ENCODE peak calls at places on chromosomes 16 and 17, in nine cellular contexts. One of them, this sample, is unnamed.
A peak's percentile ranks its signal among the peaks of the same experiment; 100 is the strongest.

GRCh38 chr16:11439790-11440656 is 94.8 kb downstream of the RMI2 start:
- DNase-seq in psoas muscle: no peak
- DNase-seq in CD4-positive, CD25-positive, alpha-beta regulatory T cell: no peak
- DNase-seq in transverse colon: no peak
- DNase-seq in esophagus muscularis mucosa: no peak
- DNase-seq in foreskin fibroblast: no peak
- DNase-seq in fibroblast of mammary gland: no peak
- DNase-seq in GM06990: no peak
- DNase-seq in lung: no peak
- DNase-seq in this sample: no peak

GRCh38 chr16:86566601-86566965 is at the start of gene FOXC2:
- DNase-seq in psoas muscle: peak; percentile 84
- DNase-seq in CD4-positive, CD25-positive, alpha-beta regulatory T cell: peak; percentile 19
- DNase-seq in transverse colon: peak; percentile 54
- DNase-seq in esophagus muscularis mucosa: no peak
- DNase-seq in foreskin fibroblast: peak; percentile 99
- DNase-seq in fibroblast of mammary gland: peak; percentile 94
- DNase-seq in GM06990: no peak
- DNase-seq in lung: peak; percentile 67
- DNase-seq in this sample: peak; percentile 53

GRCh38 chr16:79842197-79842596 is 241.7 kb upstream of the MAF start:
- DNase-seq in psoas muscle: no peak
- DNase-seq in CD4-positive, CD25-positive, alpha-beta regulatory T cell: no peak
- DNase-seq in transverse colon: no peak
- DNase-seq in esophagus muscularis mucosa: no peak
- DNase-seq in foreskin fibroblast: no peak
- DNase-seq in fibroblast of mammary gland: no peak
- DNase-seq in GM06990: no peak
- DNase-seq in lung: no peak
- DNase-seq in this sample: no peak

GRCh38 chr17:55417411-55418268 is 4.0 kb downstream of the MMD start:
- DNase-seq in psoas muscle: no peak
- DNase-seq in CD4-positive, CD25-positive, alpha-beta regulatory T cell: no peak
- DNase-seq in transverse colon: no peak
- DNase-seq in esophagus muscularis mucosa: no peak
- DNase-seq in foreskin fibroblast: no peak
- DNase-seq in fibroblast of mammary gland: no peak
- DNase-seq in GM06990: no peak
- DNase-seq in lung: no peak
- DNase-seq in this sample: no peak

GRCh38 chr17:80220709-80221215 is 535 bp downstream of the SLC26A11 start:
- DNase-seq in psoas muscle: no peak
- DNase-seq in CD4-positive, CD25-positive, alpha-beta regulatory T cell: no peak
- DNase-seq in transverse colon: peak; percentile 23
- DNase-seq in esophagus muscularis mucosa: no peak
- DNase-seq in foreskin fibroblast: peak; percentile 52
- DNase-seq in fibroblast of mammary gland: no peak
- DNase-seq in GM06990: no peak
- DNase-seq in lung: no peak
- DNase-seq in this sample: no peak

GRCh38 chr16:48308535-48308934 is 61.2 kb upstream of the ABCC11 start:
- DNase-seq in psoas muscle: no peak
- DNase-seq in CD4-positive, CD25-positive, alpha-beta regulatory T cell: no peak
- DNase-seq in transverse colon: no peak
- DNase-seq in esophagus muscularis mucosa: no peak
- DNase-seq in foreskin fibroblast: no peak
- DNase-seq in fibroblast of mammary gland: no peak
- DNase-seq in GM06990: no peak
- DNase-seq in lung: no peak
- DNase-seq in this sample: no peak

GRCh38 chr17:29131814-29132682 is 48.1 kb downstream of the MYO18A start:
- DNase-seq in psoas muscle: no peak
- DNase-seq in CD4-positive, CD25-positive, alpha-beta regulatory T cell: no peak
- DNase-seq in transverse colon: no peak
- DNase-seq in esophagus muscularis mucosa: no peak
- DNase-seq in foreskin fibroblast: peak; percentile 97
- DNase-seq in fibroblast of mammary gland: peak; percentile 96
- DNase-seq in GM06990: no peak
- DNase-seq in lung: no peak
- DNase-seq in this sample: peak; percentile 78

GRCh38 chr17:7557825-7558543 is 566 bp upstream of the TNFSF13 start:
- DNase-seq in psoas muscle: peak; percentile 91
- DNase-seq in CD4-positive, CD25-positive, alpha-beta regulatory T cell: no peak
- DNase-seq in transverse colon: peak; percentile 94
- DNase-seq in esophagus muscularis mucosa: peak; percentile 96
- DNase-seq in foreskin fibroblast: peak; percentile 66
- DNase-seq in fibroblast of mammary gland: peak; percentile 64
- DNase-seq in GM06990: peak; percentile 73
- DNase-seq in lung: peak; percentile 93
- DNase-seq in this sample: no peak

GRCh38 chr17:77234695-77235094 is 93.9 kb downstream of the SEC14L1 start:
- DNase-seq in psoas muscle: no peak
- DNase-seq in CD4-positive, CD25-positive, alpha-beta regulatory T cell: no peak
- DNase-seq in transverse colon: no peak
- DNase-seq in esophagus muscularis mucosa: no peak
- DNase-seq in foreskin fibroblast: no peak
- DNase-seq in fibroblast of mammary gland: no peak
- DNase-seq in GM06990: no peak
- DNase-seq in lung: no peak
- DNase-seq in this sample: no peak

GRCh38 chr17:77237232-77238008 is 96.7 kb downstream of the SEC14L1 start:
- DNase-seq in psoas muscle: no peak
- DNase-seq in CD4-positive, CD25-positive, alpha-beta regulatory T cell: no peak
- DNase-seq in transverse colon: no peak
- DNase-seq in esophagus muscularis mucosa: no peak
- DNase-seq in foreskin fibroblast: no peak
- DNase-seq in fibroblast of mammary gland: no peak
- DNase-seq in GM06990: no peak
- DNase-seq in lung: no peak
- DNase-seq in this sample: no peak

GRCh38 chr17:77233635-77234334 is 93.0 kb downstream of the SEC14L1 start:
- DNase-seq in psoas muscle: no peak
- DNase-seq in CD4-positive, CD25-positive, alpha-beta regulatory T cell: no peak
- DNase-seq in transverse colon: peak; percentile 33
- DNase-seq in esophagus muscularis mucosa: no peak
- DNase-seq in foreskin fibroblast: peak; percentile 72
- DNase-seq in fibroblast of mammary gland: peak; percentile 94
- DNase-seq in GM06990: peak; percentile 78
- DNase-seq in lung: no peak
- DNase-seq in this sample: no peak

GRCh38 chr17:77233127-77233526 is 92.4 kb downstream of the SEC14L1 start:
- DNase-seq in psoas muscle: no peak
- DNase-seq in CD4-positive, CD25-positive, alpha-beta regulatory T cell: no peak
- DNase-seq in transverse colon: no peak
- DNase-seq in esophagus muscularis mucosa: no peak
- DNase-seq in foreskin fibroblast: no peak
- DNase-seq in fibroblast of mammary gland: no peak
- DNase-seq in GM06990: no peak
- DNase-seq in lung: no peak
- DNase-seq in this sample: no peak

DNA sequence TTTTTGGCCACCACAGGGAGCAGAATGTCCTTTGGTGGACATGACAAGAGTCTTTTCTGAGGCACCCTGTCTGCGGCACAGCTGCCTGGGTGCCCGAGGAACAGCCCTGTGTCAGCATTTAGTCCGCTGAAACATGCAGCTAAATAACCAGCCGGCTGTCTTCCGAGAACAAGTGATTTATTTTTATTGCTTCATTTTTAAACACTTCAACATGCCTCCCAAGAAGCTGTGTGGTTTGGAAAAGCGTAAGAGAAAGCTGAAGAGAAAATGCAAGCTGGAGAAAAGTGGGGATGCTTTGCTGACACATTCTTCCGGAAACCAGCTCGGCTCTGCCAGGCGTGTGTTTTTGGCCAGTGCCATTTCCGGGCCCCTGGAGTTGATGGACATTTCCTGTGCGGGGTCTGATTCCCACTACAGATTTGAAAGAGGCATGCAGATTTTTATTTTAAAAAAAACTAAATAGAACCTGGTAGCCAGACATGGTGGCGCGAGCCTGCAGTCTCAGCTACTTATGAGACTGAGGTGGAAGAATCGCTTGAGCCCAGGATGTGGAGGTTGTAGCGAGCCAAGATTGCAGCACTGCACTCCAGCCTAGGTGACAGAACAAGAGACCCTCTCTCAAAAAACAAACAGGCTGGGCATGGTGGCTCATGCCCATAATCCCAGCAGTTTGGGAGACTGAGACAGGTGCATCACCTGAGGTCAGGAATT is 94.8 kb downstream of the SEC14L1 start:
- DNase-seq in psoas muscle: peak; percentile 68
- DNase-seq in CD4-positive, CD25-positive, alpha-beta regulatory T cell: no peak
- DNase-seq in transverse colon: no peak
- DNase-seq in esophagus muscularis mucosa: peak; percentile 96
- DNase-seq in foreskin fibroblast: peak; percentile 79
- DNase-seq in fibroblast of mammary gland: peak; percentile 87
- DNase-seq in GM06990: no peak
- DNase-seq in lung: peak; percentile 56
- DNase-seq in this sample: peak; percentile 59
- H3K4me3 ChIP-seq in psoas muscle: peak overlapping the region; percentile 30
- H3K4me3 ChIP-seq in CD4-positive, CD25-positive, alpha-beta regulatory T cell: peak overlapping the region; percentile 50
- H3K4me3 ChIP-seq in transverse colon: no peak overlapping the region
- H3K4me3 ChIP-seq in esophagus muscularis mucosa: peak overlapping the region; percentile 35
- H3K4me3 ChIP-seq in foreskin fibroblast: peak overlapping the region; percentile 47
- H3K4me3 ChIP-seq in fibroblast of mammary gland: no peak overlapping the region
- H3K4me3 ChIP-seq in GM06990: no peak overlapping the region
- H3K4me3 ChIP-seq in lung: no peak overlapping the region
- H3K4me3 ChIP-seq in this sample: peak overlapping the region; percentile 20

GRCh38 chr17:63023049-63023448 is 57.0 kb downstream of the TANC2 start:
- DNase-seq in psoas muscle: no peak
- DNase-seq in CD4-positive, CD25-positive, alpha-beta regulatory T cell: no peak
- DNase-seq in transverse colon: no peak
- DNase-seq in esophagus muscularis mucosa: no peak
- DNase-seq in foreskin fibroblast: no peak
- DNase-seq in fibroblast of mammary gland: no peak
- DNase-seq in GM06990: no peak
- DNase-seq in lung: no peak
- DNase-seq in this sample: no peak
- H3K4me3 ChIP-seq in psoas muscle: no peak overlapping the region
- H3K4me3 ChIP-seq in CD4-positive, CD25-positive, alpha-beta regulatory T cell: no peak overlapping the region
- H3K4me3 ChIP-seq in transverse colon: no peak overlapping the region
- H3K4me3 ChIP-seq in esophagus muscularis mucosa: no peak overlapping the region
- H3K4me3 ChIP-seq in foreskin fibroblast: no peak overlapping the region
- H3K4me3 ChIP-seq in fibroblast of mammary gland: no peak overlapping the region
- H3K4me3 ChIP-seq in GM06990: no peak overlapping the region
- H3K4me3 ChIP-seq in lung: no peak overlapping the region
- H3K4me3 ChIP-seq in this sample: no peak overlapping the region

DNA sequence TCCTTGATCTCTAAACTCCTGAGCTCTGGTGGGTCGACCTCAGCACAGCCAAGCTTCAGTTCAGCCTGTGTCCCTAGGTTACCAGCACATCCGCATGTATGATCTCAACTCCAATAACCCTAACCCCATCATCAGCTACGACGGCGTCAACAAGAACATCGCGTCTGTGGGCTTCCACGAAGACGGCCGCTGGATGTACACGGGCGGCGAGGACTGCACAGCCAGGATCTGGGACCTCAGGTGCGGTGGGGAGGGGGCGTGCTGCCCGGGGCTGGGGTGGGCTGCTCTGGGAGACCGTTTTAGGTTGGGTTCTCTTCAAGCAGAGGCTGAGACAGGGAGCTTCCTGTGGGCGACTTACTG is 1.1 kb downstream of the MLST8 start:
- DNase-seq in psoas muscle: no peak
- DNase-seq in CD4-positive, CD25-positive, alpha-beta regulatory T cell: no peak
- DNase-seq in transverse colon: no peak
- DNase-seq in esophagus muscularis mucosa: no peak
- DNase-seq in foreskin fibroblast: no peak
- DNase-seq in fibroblast of mammary gland: no peak
- DNase-seq in GM06990: no peak
- DNase-seq in lung: no peak
- DNase-seq in this sample: no peak
- H3K4me3 ChIP-seq in psoas muscle: peak overlapping the region; percentile 81
- H3K4me3 ChIP-seq in CD4-positive, CD25-positive, alpha-beta regulatory T cell: no peak overlapping the region
- H3K4me3 ChIP-seq in transverse colon: peak overlapping the region; percentile 80
- H3K4me3 ChIP-seq in esophagus muscularis mucosa: peak overlapping the region; percentile 83
- H3K4me3 ChIP-seq in foreskin fibroblast: peak overlapping the region; percentile 84
- H3K4me3 ChIP-seq in fibroblast of mammary gland: peak overlapping the region; percentile 84
- H3K4me3 ChIP-seq in GM06990: peak overlapping the region; percentile 88
- H3K4me3 ChIP-seq in lung: peak overlapping the region; percentile 93
- H3K4me3 ChIP-seq in this sample: peak overlapping the region; percentile 96

GRCh38 chr16:57628782-57629181 is 352 bp downstream of the ADGRG1 start:
- DNase-seq in psoas muscle: no peak
- DNase-seq in CD4-positive, CD25-positive, alpha-beta regulatory T cell: no peak
- DNase-seq in transverse colon: no peak
- DNase-seq in esophagus muscularis mucosa: no peak
- DNase-seq in foreskin fibroblast: no peak
- DNase-seq in fibroblast of mammary gland: no peak
- DNase-seq in GM06990: no peak
- DNase-seq in lung: no peak
- DNase-seq in this sample: no peak
- H3K4me3 ChIP-seq in psoas muscle: peak overlapping the region; percentile 59
- H3K4me3 ChIP-seq in CD4-positive, CD25-positive, alpha-beta regulatory T cell: no peak overlapping the region
- H3K4me3 ChIP-seq in transverse colon: no peak overlapping the region
- H3K4me3 ChIP-seq in esophagus muscularis mucosa: peak overlapping the region; percentile 39
- H3K4me3 ChIP-seq in foreskin fibroblast: peak overlapping the region; percentile 52
- H3K4me3 ChIP-seq in fibroblast of mammary gland: peak overlapping the region; percentile 9
- H3K4me3 ChIP-seq in GM06990: no peak overlapping the region
- H3K4me3 ChIP-seq in lung: peak overlapping the region; percentile 23
- H3K4me3 ChIP-seq in this sample: peak overlapping the region; percentile 2

GRCh38 chr17:67818110-67819002 is 6.9 kb upstream of the BPTF start:
- DNase-seq in psoas muscle: no peak
- DNase-seq in CD4-positive, CD25-positive, alpha-beta regulatory T cell: no peak
- DNase-seq in transverse colon: no peak
- DNase-seq in esophagus muscularis mucosa: no peak
- DNase-seq in foreskin fibroblast: peak; percentile 26
- DNase-seq in fibroblast of mammary gland: peak; percentile 41
- DNase-seq in GM06990: peak; percentile 81
- DNase-seq in lung: no peak
- DNase-seq in this sample: no peak
- H3K4me3 ChIP-seq in psoas muscle: no peak overlapping the region
- H3K4me3 ChIP-seq in CD4-positive, CD25-positive, alpha-beta regulatory T cell: no peak overlapping the region
- H3K4me3 ChIP-seq in transverse colon: no peak overlapping the region
- H3K4me3 ChIP-seq in esophagus muscularis mucosa: no peak overlapping the region
- H3K4me3 ChIP-seq in foreskin fibroblast: no peak overlapping the region
- H3K4me3 ChIP-seq in fibroblast of mammary gland: no peak overlapping the region
- H3K4me3 ChIP-seq in GM06990: no peak overlapping the region
- H3K4me3 ChIP-seq in lung: no peak overlapping the region
- H3K4me3 ChIP-seq in this sample: no peak overlapping the region

GRCh38 chr16:88831838-88832237 is 20.1 kb upstream of the APRT start:
- DNase-seq in psoas muscle: no peak
- DNase-seq in CD4-positive, CD25-positive, alpha-beta regulatory T cell: no peak
- DNase-seq in transverse colon: no peak
- DNase-seq in esophagus muscularis mucosa: no peak
- DNase-seq in foreskin fibroblast: peak; percentile 15
- DNase-seq in fibroblast of mammary gland: no peak
- DNase-seq in GM06990: no peak
- DNase-seq in lung: no peak
- DNase-seq in this sample: no peak
- H3K4me3 ChIP-seq in psoas muscle: no peak overlapping the region
- H3K4me3 ChIP-seq in CD4-positive, CD25-positive, alpha-beta regulatory T cell: no peak overlapping the region
- H3K4me3 ChIP-seq in transverse colon: no peak overlapping the region
- H3K4me3 ChIP-seq in esophagus muscularis mucosa: no peak overlapping the region
- H3K4me3 ChIP-seq in foreskin fibroblast: no peak overlapping the region
- H3K4me3 ChIP-seq in fibroblast of mammary gland: no peak overlapping the region
- H3K4me3 ChIP-seq in GM06990: no peak overlapping the region
- H3K4me3 ChIP-seq in lung: no peak overlapping the region
- H3K4me3 ChIP-seq in this sample: no peak overlapping the region